ENCODE peak calls at places on chromosome 19, in four cellular contexts. M is heart right ventricle, V is endodermal cell, W is uterus. N is an unnamed sample.

GRCh38 chr19:12782424-12783225 is 7.3 kb upstream of the HOOK2 start:
- DNase-seq in M (peak; percentile 95), V (peak; percentile 78), W (peak; percentile 90), N (peak; percentile 96)

GRCh38 chr19:7916137-7916907 is 1.7 kb downstream of the TGFBR3L start:
- DNase-seq in M (no peak), V (peak; percentile 85), W (no peak), N (peak; percentile 46)

GRCh38 chr19:38457202-38457601 is 23.7 kb downstream of the RYR1 start:
- DNase-seq in M (no peak), V (no peak), W (no peak), N (no peak)

GRCh38 chr19:51083181-51083580 is 494 bp upstream of the KLK14 start:
- DNase-seq in M (no peak), V (no peak), W (no peak), N (no peak)

GRCh38 chr19:48915757-48916156 is 15.6 kb downstream of the NUCB1 start:
- DNase-seq in M (no peak), V (no peak), W (no peak), N (no peak)

GRCh38 chr19:9721861-9722260 is 46.7 kb downstream of the ZNF846 start:
- DNase-seq in M (no peak), V (no peak), W (no peak), N (no peak)

GRCh38 chr19:40466219-40467006 is at the start of gene SPTBN4:
- DNase-seq in M (peak; percentile 41), V (peak; percentile 58), W (peak; percentile 48), N (peak; percentile 68)

GRCh38 chr19:2561895-2562294 is 86.0 kb downstream of the GADD45B start:
- DNase-seq in M (no peak), V (peak; percentile 55), W (no peak), N (no peak)

GRCh38 chr19:14550201-14550754 is 20.9 kb downstream of the TECR start:
- DNase-seq in M (no peak), V (no peak), W (no peak), N (no peak)

GRCh38 chr19:40119380-40119779 is 28.6 kb upstream of the ZNF780A start:
- DNase-seq in M (no peak), V (no peak), W (no peak), N (no peak)

GRCh38 chr19:45142016-45142727 is 18.6 kb downstream of the NKPD1 start:
- DNase-seq in M (no peak), V (no peak), W (no peak), N (no peak)

GRCh38 chr19:8361921-8362793 is 1.8 kb upstream of the ANGPTL4 start:
- DNase-seq in M (peak; percentile 93), V (no peak), W (peak; percentile 90), N (peak; percentile 86)

GRCh38 chr19:33778089-33778791 is 18.4 kb upstream of the KCTD15 start:
- DNase-seq in M (peak; percentile 90), V (peak; percentile 93), W (peak; percentile 85), N (peak; percentile 92)

GRCh38 chr19:54448037-54448773 is 794 bp upstream of the LENG8 start:
- DNase-seq in M (no peak), V (peak; percentile 79), W (peak; percentile 58), N (peak; percentile 86)

GRCh38 chr19:38653028-38653571 is 5.7 kb downstream of the ACTN4 start:
- DNase-seq in M (no peak), V (no peak), W (no peak), N (no peak)

GRCh38 chr19:56097306-56097705 is 23.8 kb downstream of the ZNF787 start:
- DNase-seq in M (peak; percentile 35), V (no peak), W (no peak), N (no peak)

GRCh38 chr19:40646564-40647254 is 43.7 kb downstream of the NUMBL start:
- DNase-seq in M (no peak), V (no peak), W (no peak), N (no peak)

GRCh38 chr19:40507892-40508291 is 41.1 kb downstream of the SPTBN4 start:
- DNase-seq in M (no peak), V (peak; percentile 63), W (no peak), N (no peak)

GRCh38 chr19:15320118-15320517 is 12.2 kb downstream of the BRD4 start:
- DNase-seq in M (no peak), V (no peak), W (no peak), N (no peak)

GRCh38 chr19:5434970-5435641 is 20.1 kb upstream of the ZNRF4 start:
- DNase-seq in M (no peak), V (no peak), W (no peak), N (no peak)

GRCh38 chr19:23436944-23437343 is 41.7 kb upstream of the ZNF91 start:
- DNase-seq in M (no peak), V (peak; percentile 64), W (no peak), N (no peak)

GRCh38 chr19:6753178-6754031 is 13.8 kb downstream of the SH2D3A start:
- DNase-seq in M (peak; percentile 80), V (peak; percentile 100), W (peak; percentile 83), N (peak; percentile 88)

GRCh38 chr19:50330365-50331078 is 1.3 kb upstream of the KCNC3 start:
- DNase-seq in M (peak; percentile 87), V (peak; percentile 97), W (peak; percentile 28), N (peak; percentile 60)

GRCh38 chr19:49835562-49835961 is 15.4 kb upstream of the PTOV1 start:
- DNase-seq in M (no peak), V (no peak), W (no peak), N (no peak)

GRCh38 chr19:7904074-7905020 is 670 bp downstream of the MAP2K7 start:
- DNase-seq in M (no peak), V (peak; percentile 74), W (peak; percentile 72), N (peak; percentile 67)

GRCh38 chr19:29413435-29413834 is 112.4 kb upstream of the VSTM2B start:
- DNase-seq in M (no peak), V (no peak), W (peak; percentile 38), N (no peak)

GRCh38 chr19:40274585-40275544 is 10.3 kb downstream of the AKT2 start:
- DNase-seq in M (no peak), V (no peak), W (no peak), N (no peak)

GRCh38 chr19:14333101-14333871 is 48.0 kb upstream of the ADGRE5 start:
- DNase-seq in M (peak; percentile 34), V (peak; percentile 77), W (no peak), N (no peak)

GRCh38 chr19:39212377-39212742 is 8.3 kb upstream of the SYCN start:
- DNase-seq in M (no peak), V (peak; percentile 86), W (no peak), N (no peak)

GRCh38 chr19:38727868-38728660 is 16.2 kb downstream of the CAPN12 start:
- DNase-seq in M (no peak), V (no peak), W (peak; percentile 65), N (peak; percentile 78)

GRCh38 chr19:49337267-49338022 is 2.2 kb downstream of the CD37 start:
- DNase-seq in M (no peak), V (peak; percentile 25), W (no peak), N (no peak)

GRCh38 chr19:49896863-49897621 is at the start of gene IL4I1:
- DNase-seq in M (no peak), V (no peak), W (no peak), N (no peak)

DNA sequence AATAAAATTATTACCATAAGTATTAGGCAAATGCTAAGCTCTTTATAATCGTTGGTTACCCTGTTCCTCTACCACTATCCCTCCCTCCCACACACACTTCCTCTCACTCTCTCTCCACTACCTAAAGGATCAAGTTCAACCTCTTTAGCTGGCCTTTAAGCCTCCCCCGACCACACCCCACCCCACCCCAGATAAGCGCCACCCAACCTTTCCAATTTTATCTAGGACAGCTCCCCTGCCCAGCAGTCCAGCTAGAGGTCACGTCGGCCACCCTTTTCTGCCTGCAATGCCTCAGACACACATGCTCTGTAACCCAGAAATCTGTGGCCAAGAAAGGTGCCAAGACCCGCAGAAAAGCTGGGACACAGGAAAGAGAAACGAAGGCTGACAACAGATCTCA is 1.1 kb downstream of the LYPD4 start:
- DNase-seq in M (no peak), V (no peak), W (no peak), N (no peak)
- H3K4me1 ChIP-seq in M (no peaks in the 10 kb centered on the region), V (no peaks in the 10 kb centered on the region), W (no peaks in the 10 kb centered on the region), N (no peaks in the 10 kb centered on the region)

GRCh38 chr19:30556230-30556711 is 184.1 kb downstream of the ZNF536 start:
- DNase-seq in M (no peak), V (peak; percentile 83), W (no peak), N (no peak)
- H3K4me1 ChIP-seq in M (no peaks in the 10 kb centered on the region), V (no peaks in the 10 kb centered on the region), W (no peaks in the 10 kb centered on the region), N (no peaks in the 10 kb centered on the region)

GRCh38 chr19:35090795-35091214 is 24.8 kb upstream of the FXYD3 start:
- DNase-seq in M (no peak), V (peak; percentile 80), W (no peak), N (no peak)

GRCh38 chr19:35087393-35087792 is 28.2 kb upstream of the FXYD3 start:
- DNase-seq in M (no peak), V (no peak), W (no peak), N (no peak)

GRCh38 chr19:35089554-35089953 is 26.1 kb upstream of the FXYD3 start:
- DNase-seq in M (no peak), V (no peak), W (no peak), N (no peak)

GRCh38 chr19:35088514-35088913 is 27.1 kb upstream of the FXYD3 start:
- DNase-seq in M (no peak), V (no peak), W (no peak), N (no peak)

DNA sequence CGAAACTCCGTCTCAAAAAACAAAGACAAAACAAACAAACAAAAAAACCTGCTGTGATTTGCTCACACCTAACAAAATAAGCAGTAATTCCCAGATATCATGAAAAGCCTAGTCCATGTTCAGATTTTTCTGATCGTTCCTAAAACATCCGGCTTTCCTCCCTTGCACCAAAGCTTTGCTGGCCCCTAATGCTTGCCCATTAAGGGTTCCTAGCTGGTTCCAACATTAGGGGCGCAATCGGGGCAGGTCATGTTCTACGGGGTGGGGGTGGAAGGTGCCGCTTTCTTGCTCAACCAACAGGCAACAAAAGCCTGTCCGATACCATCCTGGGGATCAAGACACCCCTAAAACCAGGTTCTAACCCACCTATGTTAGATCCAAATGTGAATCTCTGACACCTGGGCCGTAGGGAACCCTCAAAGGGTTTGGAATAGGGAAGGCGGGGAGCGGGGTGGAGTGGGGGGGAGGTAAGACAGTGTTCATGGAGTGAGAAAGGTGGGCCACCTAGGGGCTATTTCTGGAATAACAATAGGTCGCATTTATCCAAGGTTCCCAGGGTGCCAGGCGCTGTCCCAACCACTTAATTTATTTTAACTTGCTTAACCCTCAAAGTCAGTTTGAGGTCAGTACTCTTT is 25.3 kb upstream of the FXYD3 start:
- DNase-seq in M (no peak), V (peak; percentile 84), W (peak; percentile 29), N (peak; percentile 52)
- H3K4me1 ChIP-seq in M (peaks cover 10% of the 10 kb centered on the region), V (no peaks in the 10 kb centered on the region), W (no peaks in the 10 kb centered on the region), N (no peaks in the 10 kb centered on the region)

GRCh38 chr19:19738564-19738963 is 5.7 kb upstream of the ZNF14 start:
- DNase-seq in M (no peak), V (no peak), W (no peak), N (no peak)

GRCh38 chr19:19740755-19741154 is 7.8 kb upstream of the ZNF14 start:
- DNase-seq in M (no peak), V (no peak), W (no peak), N (no peak)

GRCh38 chr19:19732579-19733501 is at the start of gene ZNF14:
- DNase-seq in M (peak; percentile 90), V (peak; percentile 98), W (peak; percentile 92), N (peak; percentile 92)

GRCh38 chr19:19741184-19741583 is 8.3 kb upstream of the ZNF14 start:
- DNase-seq in M (no peak), V (no peak), W (no peak), N (no peak)

GRCh38 chr19:19737559-19738332 is 4.8 kb upstream of the ZNF14 start:
- DNase-seq in M (no peak), V (no peak), W (no peak), N (no peak)
- H3K4me1 ChIP-seq in M (peaks cover 6% of the 10 kb centered on the region), V (no peaks in the 10 kb centered on the region), W (no peaks in the 10 kb centered on the region), N (no peaks in the 10 kb centered on the region)

N was measured in ovary.